ENCODE peak calls at places on chromosome 20, in nine cellular contexts. R is activated effector memory CD4-positive, alpha-beta T cell treated with Interleukin-2 at 50 U/mL for 16 hours; J is mesothelial cell of epicardium; C is LoVo; D is NCI-H1092; U is nephron progenitor cell; F is astrocyte of the hippocampus; K is SHP77 treated with DMSO at 0.1 percent for 48 hours; S is adrenal gland. V is an unnamed sample.

GRCh38 chr20:38840053-38840893 is 34.8 kb downstream of the PPP1R16B start:
- DNase-seq in F (no peak), C (no peak), D (no peak), R (no peak), K (no peak), U (no peak), J (no peak), S (no peak), V (no peak)

GRCh38 chr20:41701596-41702350 is 83.6 kb upstream of the CHD6 start:
- DNase-seq in F (no peak), C (no peak), K (no peak), D (no peak), S (no peak), J (no peak), U (no peak), R (no peak), V (peak)

GRCh38 chr20:49705358-49705757 is 8.3 kb downstream of the B4GALT5 start:
- DNase-seq in S (no peak), C (no peak), U (no peak), K (no peak), D (no peak), J (no peak), F (no peak), R (no peak), V (no peak)

GRCh38 chr20:45087814-45088213 is 13.1 kb downstream of the KCNS1 start:
- DNase-seq in R (no peak), K (no peak), D (no peak), J (no peak), U (no peak), S (no peak), C (no peak), F (peak), V (no peak)

GRCh38 chr20:47020231-47020630 is 125.6 kb downstream of the EYA2 start:
- DNase-seq in C (no peak), U (no peak), S (no peak), K (no peak), J (no peak), F (no peak), D (no peak), R (no peak), V (no peak)

GRCh38 chr20:42010090-42010489 is 391.9 kb upstream of the CHD6 start:
- DNase-seq in C (no peak), S (no peak), U (no peak), J (no peak), D (no peak), K (no peak), R (no peak), F (no peak), V (no peak)

GRCh38 chr20:39775110-39775509 is 813.0 kb downstream of the DHX35 start:
- DNase-seq in F (peak), S (peak), K (no peak), J (no peak), R (no peak), U (no peak), D (peak), C (no peak), V (no peak)

GRCh38 chr20:58667975-58668374 is 16.9 kb downstream of the STX16 start:
- DNase-seq in R (no peak), U (no peak), K (no peak), D (no peak), S (no peak), J (no peak), C (no peak), F (no peak), V (no peak)

GRCh38 chr20:50198211-50198666 is 7.6 kb downstream of the CEBPB start:
- DNase-seq in R (no peak), F (no peak), S (peak), C (no peak), K (no peak), D (no peak), U (no peak), J (no peak), V (peak)

GRCh38 chr20:7155282-7155681 is 387.8 kb downstream of the BMP2 start:
- DNase-seq in S (no peak), R (no peak), U (no peak), K (peak), J (no peak), C (no peak), D (peak), F (no peak), V (no peak)

GRCh38 chr20:9204979-9205378 is 136.1 kb downstream of the PLCB4 start:
- DNase-seq in D (no peak), R (no peak), S (no peak), C (no peak), K (no peak), U (no peak), J (no peak), F (no peak), V (no peak)

GRCh38 chr20:41510847-41511453 is 107.2 kb downstream of the CHD6 start:
- DNase-seq in K (no peak), C (no peak), S (no peak), R (no peak), J (no peak), D (no peak), U (no peak), F (no peak), V (no peak)

GRCh38 chr20:29443819-29444218 is 1813.6 kb upstream of the DEFB115 start:
- DNase-seq in R (no peak), C (no peak), U (no peak), J (no peak), F (no peak), K (no peak), D (no peak), S (no peak), V (no peak)

GRCh38 chr20:48750941-48751620 is 76.7 kb downstream of the PREX1 start:
- DNase-seq in U (peak), J (no peak), D (peak), S (peak), C (no peak), K (no peak), R (peak), F (peak), V (peak)

GRCh38 chr20:57434390-57434700 is 43.1 kb downstream of the RBM38 start:
- DNase-seq in J (no peak), R (no peak), S (no peak), F (no peak), C (no peak), K (peak), D (no peak), U (no peak), V (peak)

GRCh38 chr20:33773412-33774089 is 37.6 kb upstream of the CHMP4B start:
- DNase-seq in K (no peak), F (no peak), D (no peak), J (no peak), C (no peak), S (no peak), U (no peak), R (no peak), V (no peak)